ENCODE peak calls at places on chromosome 14, in five cellular contexts. Y, F, H, T and P are unnamed samples.

GRCh38 chr14:39680777-39681176 is 248.5 kb upstream of the FBXO33 start:
- DNase-seq in H (no peak), F (no peak), T (no peak), Y (no peak), P (no peak)

GRCh38 chr14:50569714-50570274 is 9.8 kb downstream of the ATL1 start:
- DNase-seq in H (no peak), T (no peak), F (no peak), Y (no peak), P (no peak)

GRCh38 chr14:104581521-104581920 is 2.0 kb downstream of the C14orf180 start:
- DNase-seq in H (no peak), T (no peak), F (no peak), Y (no peak), P (no peak)

GRCh38 chr14:105489607-105490317 is 1.3 kb upstream of the TEDC1 start:
- DNase-seq in T (peak), F (peak), Y (peak), H (peak), P (peak)

GRCh38 chr14:90815817-90816662 is at the start of gene TTC7B:
- DNase-seq in F (peak), Y (peak), T (peak), H (peak), P (peak)

GRCh38 chr14:57846631-57847030 is 19.3 kb downstream of the SLC35F4 start:
- DNase-seq in F (peak), H (no peak), T (no peak), Y (no peak), P (no peak)

GRCh38 chr14:64541971-64542838 is 1.7 kb downstream of the HSPA2 start:
- DNase-seq in Y (no peak), T (peak), H (no peak), F (no peak), P (no peak)

GRCh38 chr14:49768301-49769121 is 558 bp downstream of the KLHDC2 start:
- DNase-seq in Y (peak), T (peak), F (peak), H (peak), P (peak)

GRCh38 chr14:99257673-99258221 is 14.2 kb downstream of the BCL11B start:
- DNase-seq in H (no peak), F (no peak), Y (no peak), T (no peak), P (no peak)

GRCh38 chr14:61501714-61502458 is 180.5 kb downstream of the PRKCH start:
- DNase-seq in F (no peak), H (no peak), T (no peak), Y (no peak), P (no peak)

GRCh38 chr14:53190938-53191337 is 37.8 kb upstream of the DDHD1 start:
- DNase-seq in Y (peak), T (no peak), H (no peak), F (peak), P (peak)

GRCh38 chr14:71533396-71533795 is 398.8 kb upstream of the RGS6 start:
- DNase-seq in T (no peak), H (peak), F (peak), Y (peak), P (peak)

GRCh38 chr14:104039214-104039613 is 46.3 kb upstream of the ASPG start:
- DNase-seq in F (no peak), T (no peak), H (no peak), Y (no peak), P (no peak)

GRCh38 chr14:82755476-82755875 is 1221.8 kb upstream of the SEL1L start:
- DNase-seq in F (no peak), T (no peak), H (no peak), Y (no peak), P (no peak)
- H3K4me3 ChIP-seq in F (no peak), T (no peak), H (no peak), Y (no peak), P (no peak)

DNA sequence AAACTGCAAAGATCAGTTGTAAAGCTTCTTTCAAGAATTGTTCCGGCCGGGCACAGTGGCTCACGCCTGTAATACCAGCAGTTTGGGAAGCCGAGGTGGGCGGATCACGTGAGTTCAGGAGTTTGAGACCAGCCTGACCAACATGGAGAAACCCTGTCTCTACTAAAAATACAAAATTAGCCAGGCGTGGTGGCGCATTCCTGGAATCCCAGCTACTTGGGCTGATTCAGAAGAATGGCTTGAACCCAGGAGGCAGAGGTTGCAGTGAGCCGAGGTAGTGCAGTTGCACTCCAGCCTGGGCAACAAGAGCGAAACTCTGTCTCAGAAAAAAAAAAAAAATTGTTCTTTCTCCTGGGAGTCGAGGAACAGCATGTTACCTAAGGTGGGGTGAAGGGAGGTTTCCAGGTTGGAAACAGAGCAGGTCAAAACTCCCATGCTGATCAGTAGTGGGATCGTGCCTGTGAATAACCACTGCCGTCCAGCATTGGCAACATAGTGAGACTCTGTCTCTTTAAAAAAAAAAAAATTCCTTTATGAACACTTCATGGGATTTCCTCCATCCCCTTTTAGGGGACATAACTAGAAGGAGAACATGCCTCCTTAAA is 13.9 kb downstream of the FBXO34 start:
- DNase-seq in T (no peak), F (no peak), Y (no peak), H (no peak), P (no peak)
- H3K4me3 ChIP-seq in T (no peak), F (no peak), Y (no peak), H (no peak), P (no peak)

DNA sequence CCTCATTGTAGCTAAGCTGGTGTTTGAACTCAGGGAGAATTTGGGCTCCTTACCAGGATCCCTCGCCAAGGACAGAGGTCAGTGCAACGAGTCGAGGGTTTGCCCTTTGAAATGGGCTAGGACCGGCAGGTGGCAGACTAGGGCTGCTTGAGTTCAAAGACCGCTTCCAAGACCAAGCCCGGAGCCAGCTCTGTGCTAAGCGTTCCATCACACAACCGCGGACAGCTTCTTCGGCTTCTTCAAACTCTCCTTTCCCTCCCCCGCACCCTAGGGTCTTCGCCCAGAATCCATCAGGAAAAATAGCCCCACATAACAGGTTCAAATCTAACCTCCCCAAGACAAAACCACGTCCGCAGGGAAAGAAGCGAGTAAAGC is 709 bp upstream of the FLVCR2 start:
- DNase-seq in T (peak), Y (peak), H (peak), F (peak), P (peak)
- H3K4me3 ChIP-seq in T (peak), Y (peak), H (peak), F (peak), P (peak)

GRCh38 chr14:97706814-97707213 is 909.6 kb downstream of the VRK1 start:
- DNase-seq in F (no peak), H (no peak), T (no peak), Y (no peak), P (no peak)
- H3K4me3 ChIP-seq in F (no peak), H (no peak), T (no peak), Y (no peak), P (no peak)

DNA sequence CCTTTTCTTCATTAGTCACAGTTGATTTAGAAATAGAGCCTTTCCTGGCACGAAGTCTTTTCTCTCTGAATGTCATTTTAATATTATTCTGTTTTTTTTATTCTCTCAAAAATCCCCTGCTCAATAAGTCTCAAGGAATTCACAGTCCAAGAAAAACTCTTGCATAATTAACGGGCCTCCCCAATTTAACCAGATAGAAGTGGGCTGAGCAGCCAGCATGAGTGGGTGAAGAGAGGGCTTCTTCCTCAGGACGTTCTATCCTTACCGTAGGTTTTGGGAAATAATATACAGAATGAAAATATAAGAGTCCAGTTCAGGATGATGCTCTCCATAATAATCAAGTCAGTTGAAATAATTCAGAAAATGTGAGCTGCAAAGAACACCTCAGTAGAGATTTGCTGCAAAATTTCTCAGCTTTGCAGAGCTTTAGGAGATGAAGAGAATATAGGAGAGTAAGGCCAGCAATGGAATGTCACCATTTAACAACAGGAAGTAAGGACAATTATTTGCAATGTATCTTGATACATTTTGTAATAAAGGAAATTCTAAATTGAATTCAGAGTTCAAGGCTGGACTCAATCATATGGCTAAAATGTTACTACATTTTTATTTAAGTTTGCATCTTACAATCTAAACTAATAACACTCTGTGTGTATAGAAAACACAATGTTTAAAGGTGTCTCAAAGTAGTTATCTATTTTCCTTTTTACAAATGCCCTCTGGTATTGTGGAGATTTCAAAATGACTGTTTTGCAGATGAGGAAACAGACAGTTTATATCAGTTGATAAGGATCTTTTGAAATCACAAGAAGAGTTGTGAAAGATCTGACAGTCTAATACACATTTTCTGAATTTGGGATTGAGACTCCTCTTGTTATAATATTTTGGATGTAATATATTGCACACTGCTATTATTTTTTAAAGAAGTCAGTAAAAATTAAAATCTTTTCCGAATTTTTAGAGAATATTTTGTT is 1724.1 kb upstream of the SEL1L start:
- DNase-seq in H (no peak), Y (no peak), T (no peak), F (no peak), P (no peak)
- H3K4me3 ChIP-seq in H (no peak), Y (no peak), T (no peak), F (no peak), P (no peak)

DNA sequence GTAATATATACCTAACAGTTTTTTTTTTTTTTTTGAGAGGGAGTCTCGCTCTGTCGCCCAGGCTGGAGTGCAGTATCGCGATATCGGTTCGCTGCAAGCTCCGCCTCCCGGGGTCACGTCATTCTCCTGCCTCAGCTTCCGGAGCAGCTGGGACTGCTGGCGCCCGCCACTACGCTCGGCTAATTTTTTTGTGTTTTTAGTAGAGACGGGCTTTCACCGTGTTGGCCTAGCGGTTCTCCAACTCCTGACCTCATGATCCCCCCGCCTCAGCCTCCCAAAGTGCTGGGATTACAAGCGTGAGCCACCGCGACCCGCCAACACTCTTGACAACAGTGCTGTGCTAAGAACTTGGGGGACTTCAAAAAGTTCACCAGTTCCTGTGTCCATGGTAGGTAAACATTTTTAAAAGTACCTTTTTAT is 63.5 kb downstream of the FOXG1 start:
- DNase-seq in T (no peak), F (no peak), H (no peak), Y (no peak), P (peak)
- H3K4me3 ChIP-seq in T (no peak), F (no peak), H (no peak), Y (no peak), P (peak)

GRCh38 chr14:22839159-22839779 is 2.9 kb downstream of the MMP14 start:
- DNase-seq in F (peak), H (peak), Y (peak), T (no peak), P (peak)
- H3K4me3 ChIP-seq in F (peak), H (peak), Y (peak), T (peak), P (peak)

DNA sequence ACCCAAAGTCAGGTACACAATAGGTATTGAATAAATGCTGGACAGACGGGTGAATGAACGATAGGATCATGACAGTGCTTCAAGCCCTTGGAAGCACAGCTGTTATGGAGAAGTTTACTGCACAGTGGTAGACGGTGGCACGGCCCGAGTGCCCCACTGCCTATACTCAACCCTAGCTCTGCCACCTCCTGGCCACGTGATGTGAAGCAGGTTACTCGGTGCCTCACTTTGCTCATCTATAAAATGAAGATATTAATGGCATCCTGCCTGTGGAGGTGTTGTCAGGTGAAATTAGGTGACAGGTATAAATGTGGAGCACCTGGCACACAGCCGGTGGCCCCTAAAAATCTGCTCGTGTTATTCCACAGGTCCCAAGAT is 5.8 kb downstream of the ASB2 start:
- DNase-seq in Y (no peak), H (no peak), F (no peak), T (peak), P (no peak)
- H3K4me3 ChIP-seq in Y (no peak), H (peak), F (no peak), T (no peak), P (no peak)

GRCh38 chr14:22494486-22495135 is 94.4 kb downstream of the DAD1 start:
- DNase-seq in T (peak), H (no peak), Y (no peak), F (no peak), P (no peak)

GRCh38 chr14:22492601-22493000 is 96.4 kb downstream of the DAD1 start:
- DNase-seq in H (no peak), Y (no peak), F (no peak), T (no peak), P (no peak)

GRCh38 chr14:22493753-22494152 is 95.3 kb downstream of the DAD1 start:
- DNase-seq in T (no peak), H (no peak), Y (no peak), F (no peak), P (no peak)

GRCh38 chr14:22491683-22492483 is 97.1 kb downstream of the DAD1 start:
- DNase-seq in F (no peak), H (no peak), Y (no peak), T (no peak), P (no peak)

DNA sequence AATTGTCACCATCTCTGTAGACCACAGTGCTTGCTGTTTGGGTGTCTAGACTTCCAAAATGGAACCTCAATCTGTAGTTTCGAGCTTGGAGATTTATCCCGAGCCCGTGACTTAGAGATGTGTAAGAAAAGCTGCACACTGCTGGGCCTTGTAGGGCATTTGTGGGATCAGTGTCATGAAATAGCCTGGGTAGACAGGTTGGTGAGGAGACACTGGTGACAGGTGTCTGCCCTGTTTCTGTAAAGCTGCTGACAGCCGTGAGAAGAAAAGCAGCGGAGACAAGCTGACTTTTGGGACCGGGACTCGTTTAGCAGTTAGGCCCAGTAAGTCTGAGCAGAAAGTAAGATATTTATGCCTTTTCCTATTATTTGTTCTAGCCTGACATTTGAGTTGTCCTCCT is 95.9 kb downstream of the DAD1 start:
- DNase-seq in Y (no peak), F (no peak), T (no peak), H (no peak), P (no peak)
- H3K4me3 ChIP-seq in Y (no peak), F (no peak), T (no peak), H (no peak), P (no peak)

GRCh38 chr14:74945261-74945851 is 10.0 kb downstream of the PGF start:
- DNase-seq in H (no peak), T (peak), F (peak), Y (no peak), P (no peak)

GRCh38 chr14:74941676-74942097 is 13.7 kb downstream of the PGF start:
- DNase-seq in Y (peak), H (peak), F (peak), T (no peak), P (peak)

GRCh38 chr14:74942164-74942563 is 13.2 kb downstream of the PGF start:
- DNase-seq in T (no peak), F (no peak), Y (no peak), H (no peak), P (no peak)

GRCh38 chr14:74940956-74941565 is 14.3 kb downstream of the PGF start:
- DNase-seq in H (no peak), Y (no peak), F (no peak), T (no peak), P (no peak)

GRCh38 chr14:74942608-74943007 is 12.8 kb downstream of the PGF start:
- DNase-seq in F (no peak), H (no peak), Y (no peak), T (no peak), P (no peak)
- H3K4me3 ChIP-seq in F (no peak), H (no peak), Y (no peak), T (no peak), P (no peak)